ENCODE peak calls at places on chromosomes 12 and 14, in eight cellular contexts. N is mucosa of descending colon; B is AG09309; K is MCF 10A; G is heart right ventricle; R is CD8-positive, alpha-beta T cell; D is cardiac muscle cell; C is thoracic aorta. O is an unnamed sample.

GRCh38 chr14:65600742-65601141 is 188.2 kb downstream of the FUT8 start:
- DNase-seq in N (no peak), C (no peak), D (peak; percentile 20), R (no peak), G (no peak), B (no peak), K (peak; percentile 13), O (no peak)

GRCh38 chr14:83425138-83425537 is 1891.5 kb upstream of the SEL1L start:
- DNase-seq in B (no peak), D (peak; percentile 58), G (no peak), K (peak; percentile 46), N (no peak), R (no peak), C (no peak), O (no peak)

GRCh38 chr12:51192284-51192671 is 19.3 kb upstream of the TFCP2 start:
- DNase-seq in K (no peak), B (no peak), N (no peak), R (no peak), G (no peak), C (no peak), D (no peak), O (no peak)

GRCh38 chr14:32277998-32278397 is 51.1 kb upstream of the AKAP6 start:
- DNase-seq in C (no peak), G (no peak), K (no peak), N (no peak), B (no peak), R (no peak), D (no peak), O (no peak)

GRCh38 chr14:96925422-96925821 is 128.2 kb downstream of the VRK1 start:
- DNase-seq in G (no peak), R (no peak), B (no peak), N (no peak), K (no peak), D (no peak), C (no peak), O (no peak)

GRCh38 chr12:125065021-125065752 is at the start of gene AACS:
- DNase-seq in N (peak; percentile 85), K (peak; percentile 71), R (peak; percentile 59), C (peak; percentile 25), B (no peak), G (peak; percentile 83), D (peak; percentile 83), O (peak; percentile 69)

GRCh38 chr12:104272938-104273337 is 30.6 kb upstream of the EID3 start:
- DNase-seq in C (no peak), K (no peak), G (no peak), N (no peak), R (no peak), D (peak; percentile 37), B (no peak), O (no peak)

GRCh38 chr14:60204843-60205774 is 39.9 kb upstream of the DHRS7 start:
- DNase-seq in G (no peak), B (no peak), D (no peak), C (no peak), K (no peak), N (no peak), R (no peak), O (no peak)

GRCh38 chr14:101475468-101476257 is 85.6 kb upstream of the DIO3 start:
- DNase-seq in K (peak; percentile 92), R (no peak), N (no peak), C (no peak), D (peak; percentile 95), G (no peak), B (peak; percentile 68), O (no peak)

GRCh38 chr14:77580964-77581505 is 35.4 kb downstream of the SPTLC2 start:
- DNase-seq in K (peak; percentile 49), G (no peak), D (peak; percentile 64), R (no peak), N (no peak), C (no peak), B (peak; percentile 56), O (no peak)

GRCh38 chr14:91326514-91326832 is 82.0 kb upstream of the GPR68 start:
- DNase-seq in K (no peak), N (no peak), G (no peak), R (no peak), C (no peak), B (no peak), D (no peak), O (no peak)

GRCh38 chr14:88729159-88729558 is 63.6 kb downstream of the EML5 start:
- DNase-seq in K (peak; percentile 3), B (no peak), N (no peak), R (no peak), C (no peak), D (no peak), G (no peak), O (no peak)

GRCh38 chr12:48988030-48988649 is 10.0 kb downstream of the WNT1 start:
- DNase-seq in R (no peak), N (peak; percentile 87), G (peak; percentile 67), C (no peak), B (no peak), D (peak; percentile 58), K (peak; percentile 60), O (peak; percentile 58)

GRCh38 chr14:71539660-71540285 is 392.5 kb upstream of the RGS6 start:
- DNase-seq in D (peak; percentile 25), C (no peak), G (no peak), N (no peak), R (no peak), K (no peak), B (no peak), O (no peak)

GRCh38 chr12:92539966-92540791 is 162.6 kb upstream of the PLEKHG7 start:
- DNase-seq in R (no peak), D (no peak), K (no peak), N (no peak), G (peak; percentile 42), B (no peak), C (no peak), O (peak; percentile 29)
- TF ChIP-seq CTCF in R (no peak), D (no peak), K (no peak), N (no peak), G (no peak), B (no peak), C (peak; percentile 17), O (no peak)

DNA sequence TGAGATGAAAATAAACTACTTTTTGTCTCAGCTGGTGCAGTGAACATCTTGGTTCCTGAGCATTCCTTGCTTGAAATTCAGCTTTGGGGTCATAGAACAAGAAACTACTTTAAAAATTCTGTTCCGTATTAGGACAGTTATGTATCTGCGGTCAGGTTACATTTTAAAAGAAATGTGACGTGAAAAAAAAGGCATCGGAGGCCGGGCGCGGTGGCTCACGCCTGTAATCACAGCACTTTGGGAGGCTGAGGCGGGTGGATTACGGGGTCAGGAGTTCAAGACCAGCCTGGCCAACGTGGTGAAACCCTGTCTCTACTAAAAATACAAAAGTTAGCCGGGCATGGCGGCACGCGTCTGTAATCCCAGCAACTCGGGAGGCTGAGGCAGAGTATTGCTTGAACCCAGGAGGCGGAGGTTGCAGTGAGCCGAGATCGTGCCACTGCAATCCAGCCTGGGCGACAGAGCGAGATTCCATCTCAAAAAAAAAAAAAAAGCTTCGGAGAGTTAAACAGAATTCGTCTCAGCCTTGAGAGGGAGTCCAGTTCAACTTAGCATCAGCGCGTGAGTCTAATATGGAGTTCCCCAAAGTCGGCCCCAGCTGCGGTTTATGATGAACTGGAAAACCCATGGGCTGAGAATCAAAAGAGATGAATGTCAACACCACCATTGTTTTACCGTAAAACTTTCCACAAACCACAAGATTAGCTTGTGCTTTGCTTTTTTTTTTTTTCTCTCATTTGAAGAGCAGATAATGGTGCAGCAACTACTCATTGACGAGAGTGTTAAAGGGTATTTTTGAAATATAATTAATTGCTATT is 2.1 kb upstream of the SLC2A13 start:
- DNase-seq in B (no peak), R (no peak), N (no peak), C (no peak), K (no peak), D (peak; percentile 27), G (peak; percentile 10), O (no peak)
- TF ChIP-seq CTCF in B (no peak), R (peak; percentile 40), N (no peak), C (peak; percentile 27), K (no peak), D (no peak), G (peak; percentile 6), O (no peak)

DNA sequence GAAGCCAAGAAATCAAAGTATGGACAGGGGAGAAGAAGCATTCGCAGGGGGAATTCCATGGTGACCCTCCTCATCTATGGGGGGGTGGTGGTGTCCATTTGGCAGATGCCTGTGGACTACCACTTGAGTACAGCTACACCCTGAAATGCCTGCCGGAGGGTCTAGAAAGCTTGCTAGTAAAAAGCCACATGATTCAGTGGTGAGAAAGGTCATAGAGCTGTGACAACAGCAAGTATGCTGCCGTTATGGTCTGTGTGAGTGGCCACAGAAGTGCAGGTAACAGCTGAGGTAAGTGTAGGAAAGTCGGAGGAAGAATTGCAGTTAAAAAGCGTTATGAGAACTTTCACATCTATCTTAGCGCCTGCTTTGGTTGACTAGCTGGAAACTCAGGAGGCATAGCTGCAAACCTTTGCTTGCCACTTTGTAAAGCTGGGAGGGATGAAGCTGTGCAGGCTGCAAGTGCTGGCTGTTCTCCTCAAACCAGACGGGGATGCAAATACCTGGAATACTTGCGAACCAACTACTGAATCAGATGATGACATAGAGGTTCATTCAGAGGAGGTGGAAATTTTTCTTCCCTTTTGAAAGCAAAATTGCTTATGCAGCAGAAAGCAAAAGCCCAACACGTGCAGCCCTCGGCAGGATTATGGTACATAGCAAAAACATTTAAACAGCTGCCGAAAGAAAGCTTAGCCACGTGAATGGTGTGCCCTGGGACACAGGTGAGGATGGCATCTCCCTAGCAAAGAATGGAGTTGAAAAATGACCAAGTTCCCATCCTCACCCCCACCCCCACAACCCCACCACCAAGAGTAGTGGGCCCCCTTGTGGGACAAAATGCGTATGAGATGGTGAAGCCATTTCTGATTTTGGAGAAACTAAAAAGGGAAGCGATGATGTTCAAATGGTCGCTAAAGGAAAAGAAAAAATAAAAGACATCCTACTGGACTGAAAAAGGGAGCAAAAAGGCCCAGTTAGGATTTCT is 287.0 kb downstream of the RERGL start:
- DNase-seq in K (no peak), C (no peak), G (no peak), N (no peak), D (no peak), R (no peak), B (no peak), O (no peak)
- TF ChIP-seq CTCF in K (no peak), C (no peak), G (no peak), N (no peak), D (no peak), R (no peak), B (no peak), O (no peak)

GRCh38 chr12:130263025-130263424 is 74.7 kb upstream of the PIWIL1 start:
- DNase-seq in D (no peak), N (no peak), R (no peak), B (no peak), C (no peak), K (no peak), G (no peak), O (no peak)

GRCh38 chr12:130263996-130264395 is 73.7 kb upstream of the PIWIL1 start:
- DNase-seq in B (no peak), N (no peak), K (no peak), C (no peak), R (no peak), G (no peak), D (no peak), O (no peak)

GRCh38 chr12:130266751-130267150 is 70.9 kb upstream of the PIWIL1 start:
- DNase-seq in C (no peak), N (no peak), B (no peak), G (no peak), D (no peak), K (peak; percentile 13), R (no peak), O (no peak)
- TF ChIP-seq CTCF in C (no peak), N (no peak), B (no peak), G (no peak), D (no peak), K (no peak), R (no peak), O (no peak)

O was measured in activated B cell treated with CpG ODN at 0.5 μM for 24 hours.